ENCODE peak calls at places on chromosome 20, in four cellular contexts. A is breast epithelium, V is tibial nerve, W is lung. Z is an unnamed sample. For H3K27me3, the result is how much of the 10 kb centered on the place peaks cover.

GRCh38 chr20:35088231-35088794 is 4.3 kb downstream of the TRPC4AP start:
- DNase-seq in A (no peak), V (no peak), W (no peak), Z (no peak)

GRCh38 chr20:60857708-60858107 is 394.4 kb upstream of the CDH4 start:
- DNase-seq in A (no peak), V (no peak), W (no peak), Z (no peak)

GRCh38 chr20:38094373-38094775 is 60.8 kb downstream of the RPRD1B start:
- DNase-seq in A (no peak), V (peak), W (no peak), Z (no peak)

GRCh38 chr20:1631309-1632227 is 11.8 kb upstream of the SIRPB1 start:
- DNase-seq in A (no peak), V (no peak), W (no peak), Z (no peak)

GRCh38 chr20:44579313-44580090 is 2.9 kb upstream of the PKIG start:
- DNase-seq in A (no peak), V (no peak), W (no peak), Z (no peak)

GRCh38 chr20:39935921-39936320 is 753.1 kb downstream of the MAFB start:
- DNase-seq in A (no peak), V (no peak), W (no peak), Z (no peak)

GRCh38 chr20:37567671-37568588 is 40.3 kb upstream of the BLCAP start:
- DNase-seq in A (no peak), V (no peak), W (no peak), Z (no peak)

GRCh38 chr20:25308671-25309394 is 60.9 kb downstream of the PYGB start:
- DNase-seq in A (no peak), V (no peak), W (no peak), Z (no peak)

GRCh38 chr20:12241065-12241464 is 323.4 kb downstream of the BTBD3 start:
- DNase-seq in A (no peak), V (no peak), W (no peak), Z (no peak)

GRCh38 chr20:1623501-1624250 is 3.9 kb upstream of the SIRPB1 start:
- DNase-seq in A (no peak), V (no peak), W (no peak), Z (no peak)

GRCh38 chr20:50335105-50335504 is 144.5 kb downstream of the CEBPB start:
- DNase-seq in A (no peak), V (no peak), W (no peak), Z (no peak)

GRCh38 chr20:31605902-31606677 is 1.0 kb downstream of the ID1 start:
- DNase-seq in A (no peak), V (no peak), W (peak), Z (no peak)
- H3K27ac ChIP-seq in A (peak), V (peak), W (peak), Z (peak)

DNA sequence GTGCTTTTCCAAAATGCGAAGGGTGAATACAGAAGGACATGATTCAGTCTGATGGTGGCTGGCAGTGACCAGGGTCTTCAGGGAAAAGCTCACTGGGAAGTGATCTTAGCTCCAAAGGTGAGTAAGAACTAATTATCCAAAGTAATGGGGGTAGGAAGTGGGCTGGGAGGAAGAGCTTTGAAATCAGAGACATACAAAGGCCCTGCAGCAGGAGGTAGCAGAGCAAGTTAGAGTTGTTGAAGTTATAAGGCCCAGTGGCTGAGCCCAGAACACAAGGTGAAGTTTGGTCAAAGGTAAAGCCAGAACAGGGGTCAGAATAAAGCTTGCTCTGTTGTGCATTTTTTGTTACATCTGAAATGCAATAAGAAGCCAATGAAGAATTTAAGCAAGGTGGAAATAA is 81.2 kb downstream of the PLCB1 start:
- DNase-seq in A (no peak), V (no peak), W (no peak), Z (no peak)
- H3K27me3 ChIP-seq in A (under half), V (under half), W (under half), Z (under half)

DNA sequence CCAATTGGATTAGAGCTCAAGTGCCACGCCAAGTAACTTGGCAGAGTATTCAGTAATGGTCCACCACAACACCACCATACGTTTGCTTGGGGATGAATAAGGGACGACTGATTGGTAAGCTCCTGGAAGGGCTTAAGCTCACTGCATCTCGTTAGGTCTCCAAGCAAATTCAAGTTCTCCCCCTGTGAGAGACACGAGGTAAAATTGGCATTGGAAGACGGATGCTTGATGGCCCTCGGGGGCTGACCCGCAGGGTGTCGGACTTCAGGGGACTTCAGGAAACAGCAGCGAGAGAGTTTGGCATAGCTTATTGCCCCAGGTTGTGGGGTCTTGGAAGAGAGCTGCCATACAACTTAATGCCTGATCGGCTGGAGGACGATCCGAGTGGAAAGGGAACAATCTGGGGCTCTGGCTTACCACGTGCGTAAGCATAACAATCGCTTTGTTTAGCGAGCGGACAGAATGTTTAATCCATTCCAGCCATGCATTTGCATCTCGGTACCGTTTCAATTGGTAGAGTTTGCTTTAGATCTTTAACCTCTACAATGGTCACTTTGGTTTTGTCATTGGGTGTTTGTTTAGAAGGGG is 4.8 kb upstream of the ZNFX1 start:
- DNase-seq in A (no peak), V (no peak), W (no peak), Z (no peak)
- H3K4me3 ChIP-seq in A (no peak), V (no peak), W (no peak), Z (no peak)

GRCh38 chr20:62061851-62062418 is 3.7 kb downstream of the TAF4 start:
- DNase-seq in A (no peak), V (no peak), W (no peak), Z (no peak)

GRCh38 chr20:62062661-62063600 is 2.8 kb downstream of the TAF4 start:
- DNase-seq in A (peak), V (no peak), W (no peak), Z (peak)

GRCh38 chr20:62060631-62061541 is 4.8 kb downstream of the TAF4 start:
- DNase-seq in A (no peak), V (no peak), W (no peak), Z (no peak)

GRCh38 chr20:62058941-62059340 is 6.7 kb downstream of the TAF4 start:
- DNase-seq in A (no peak), V (no peak), W (no peak), Z (no peak)

DNA sequence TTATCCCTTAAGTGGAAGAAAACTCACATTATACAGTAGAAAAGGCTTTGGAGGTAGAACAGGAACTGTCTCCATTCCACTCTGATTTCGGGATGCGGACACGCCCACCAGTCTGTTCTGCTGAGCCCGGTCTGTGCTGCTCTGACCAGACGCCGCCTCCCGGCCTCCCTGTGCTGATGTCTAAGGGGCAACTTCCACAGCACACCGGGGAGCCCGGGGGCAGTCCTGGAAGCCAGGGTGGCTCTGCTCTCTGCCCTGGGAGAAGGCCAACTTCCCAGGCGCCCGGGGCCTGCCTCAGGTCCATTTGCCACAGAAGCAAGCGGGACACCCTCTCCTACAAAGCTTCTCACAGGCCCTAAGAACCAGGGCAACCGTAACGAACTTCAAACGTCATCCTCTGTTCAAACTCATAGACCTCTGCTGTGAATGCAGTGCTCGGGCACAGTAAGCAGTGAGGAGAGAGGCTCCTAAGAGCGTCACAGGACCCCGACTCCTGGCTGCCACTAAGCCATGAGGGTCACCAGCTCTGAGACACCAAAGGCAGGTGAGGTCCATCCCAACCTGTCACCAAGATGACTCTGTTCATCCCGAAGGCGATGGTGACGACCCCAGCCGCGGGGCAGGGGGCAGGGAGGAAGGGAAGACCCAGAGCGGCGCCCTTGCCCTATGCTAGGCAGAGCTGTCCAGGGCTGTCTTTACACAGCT is 5.6 kb downstream of the TAF4 start:
- DNase-seq in A (no peak), V (no peak), W (no peak), Z (no peak)
- H3K27ac ChIP-seq in A (no peak), V (no peak), W (no peak), Z (no peak)

DNA sequence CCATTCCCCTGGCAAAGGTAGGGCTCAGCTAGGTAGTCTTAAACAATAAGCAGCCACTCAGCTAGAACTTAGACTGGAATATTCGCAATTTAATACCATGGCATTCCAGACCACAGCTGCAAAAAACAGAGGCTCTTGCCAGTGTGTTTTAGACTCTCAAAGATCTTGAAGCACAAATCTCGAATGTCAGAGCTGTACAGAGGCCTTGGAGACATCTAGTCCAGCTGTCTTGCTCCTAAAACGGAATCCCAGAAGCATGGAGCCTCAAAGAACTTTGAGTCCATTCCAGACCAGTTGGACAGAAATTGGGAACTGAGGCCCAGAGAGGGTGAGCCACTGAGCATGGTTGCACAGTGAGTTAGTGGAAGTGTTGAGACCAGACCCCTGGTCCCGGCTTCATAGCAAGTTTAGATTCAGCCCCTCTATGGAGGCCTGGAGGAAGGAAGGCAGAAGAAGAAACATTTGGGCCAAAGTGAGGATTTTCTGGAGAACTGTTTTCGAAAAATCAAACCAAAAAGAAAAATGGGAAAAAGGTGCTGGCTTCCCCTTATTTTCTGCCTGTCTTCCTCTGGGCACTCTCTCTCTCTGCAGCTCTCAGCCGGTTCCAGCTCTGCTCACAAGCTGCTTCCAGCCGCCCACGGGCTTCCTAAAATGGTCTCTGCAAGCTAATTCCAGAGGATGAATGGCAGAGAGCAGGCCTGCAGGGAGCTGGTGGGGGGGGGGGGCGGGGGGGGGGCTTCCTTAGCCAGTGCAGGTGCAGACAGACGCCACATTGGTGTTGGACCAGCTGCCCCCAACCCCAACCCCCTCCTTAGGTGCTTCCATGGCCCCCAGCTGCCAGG is 32.4 kb downstream of the AAR2 start:
- DNase-seq in A (no peak), V (no peak), W (no peak), Z (peak)
- H3K27me3 ChIP-seq in A (under half), V (under half), W (under half), Z (under half)

Z was measured in dorsolateral prefrontal cortex.